ENCODE peak calls at places on chromosomes 11 and 22, in nine cellular contexts. Y is A549; O is CD8-positive, alpha-beta T cell; I is PC-9; T is right lobe of liver; L is neural progenitor cell; R is small intestine; C is ascending aorta; K is NT2/D1. X is an unnamed sample. For H3K9me3 and H3K4me1, the result is how much of the 10 kb centered on the place peaks cover.

GRCh38 chr11:32173435-32173834 is 82.6 kb downstream of the RCN1 start:
- DNase-seq in Y (peak), O (no peak), I (peak), T (peak), L (peak), R (peak), C (no peak), K (peak), X (no peak)

GRCh38 chr11:129861702-129862107 is 33.7 kb downstream of the NFRKB start:
- DNase-seq in Y (peak), O (no peak), I (peak), T (peak), L (peak), R (peak), C (no peak), K (peak), X (peak)

GRCh38 chr11:108228236-108228635 is 5.4 kb downstream of the ATM start:
- DNase-seq in Y (no peak), O (no peak), I (no peak), T (no peak), L (no peak), R (no peak), C (no peak), K (no peak), X (no peak)

GRCh38 chr22:50522208-50522805 is 3.1 kb downstream of the SCO2 start:
- DNase-seq in Y (no peak), O (no peak), I (no peak), T (no peak), L (no peak), R (no peak), C (no peak), K (no peak), X (no peak)

GRCh38 chr11:115552151-115552550 is 47.9 kb upstream of the CADM1 start:
- DNase-seq in Y (no peak), O (no peak), I (no peak), T (no peak), L (no peak), R (no peak), C (no peak), K (no peak), X (no peak)

GRCh38 chr22:44261164-44261860 is 51.4 kb downstream of the SHISAL1 start:
- DNase-seq in Y (no peak), O (no peak), I (no peak), T (no peak), L (no peak), R (no peak), C (no peak), K (no peak), X (no peak)

GRCh38 chr11:57203359-57203758 is 21.6 kb downstream of the LRRC55 start:
- DNase-seq in Y (no peak), O (no peak), I (no peak), T (peak), L (peak), R (peak), C (no peak), K (no peak), X (peak)

GRCh38 chr22:48089601-48090331 is 1327.3 kb downstream of the TBC1D22A start:
- DNase-seq in Y (peak), O (no peak), I (no peak), T (no peak), L (no peak), R (no peak), C (no peak), K (no peak), X (peak)

GRCh38 chr11:35126000-35126878 is 12.7 kb upstream of the CD44 start:
- DNase-seq in Y (no peak), O (no peak), I (no peak), T (no peak), L (no peak), R (no peak), C (no peak), K (no peak), X (no peak)

GRCh38 chr11:105466582-105467228 is 143.2 kb upstream of the GRIA4 start:
- DNase-seq in Y (no peak), O (no peak), I (peak), T (no peak), L (no peak), R (no peak), C (no peak), K (no peak), X (no peak)

GRCh38 chr11:36055356-36055755 is 111.5 kb downstream of the LDLRAD3 start:
- DNase-seq in Y (no peak), O (no peak), I (no peak), T (no peak), L (no peak), R (no peak), C (no peak), K (no peak), X (no peak)

GRCh38 chr11:102935514-102935913 is 20.0 kb downstream of the MMP13 start:
- DNase-seq in Y (no peak), O (no peak), I (no peak), T (no peak), L (no peak), R (no peak), C (no peak), K (no peak), X (no peak)

GRCh38 chr22:47022075-47022473 is 259.6 kb downstream of the TBC1D22A start:
- DNase-seq in Y (no peak), O (no peak), I (no peak), T (no peak), L (no peak), R (no peak), C (no peak), K (no peak), X (no peak)

GRCh38 chr11:30474151-30474954 is 111.8 kb downstream of the MPPED2 start:
- DNase-seq in Y (no peak), O (no peak), I (no peak), T (no peak), L (no peak), R (no peak), C (no peak), K (no peak), X (no peak)

GRCh38 chr11:78647986-78648875 is 73.6 kb upstream of the NARS2 start:
- DNase-seq in Y (no peak), O (no peak), I (no peak), T (no peak), L (no peak), R (no peak), C (no peak), K (no peak), X (no peak)

GRCh38 chr22:32985899-32986772 is 72.0 kb downstream of the SYN3 start:
- DNase-seq in Y (peak), O (no peak), I (peak), T (peak), L (peak), R (peak), C (no peak), K (peak), X (peak)

GRCh38 chr22:32476286-32476685 is 1.7 kb downstream of the FBXO7 start:
- DNase-seq in Y (no peak), O (no peak), I (no peak), T (no peak), L (no peak), R (peak), C (no peak), K (no peak), X (no peak)

GRCh38 chr22:19497245-19497644 is 17.5 kb downstream of the CDC45 start:
- DNase-seq in Y (no peak), O (no peak), I (no peak), T (no peak), L (no peak), R (no peak), C (no peak), K (no peak), X (no peak)

GRCh38 chr11:58493676-58494075 is 14.2 kb downstream of the OR5B21 start:
- DNase-seq in Y (no peak), O (no peak), I (no peak), T (no peak), L (no peak), R (no peak), C (no peak), K (no peak), X (no peak)

GRCh38 chr11:100719809-100720221 is 32.7 kb downstream of the ARHGAP42 start:
- DNase-seq in Y (peak), O (no peak), I (peak), T (peak), L (peak), R (peak), C (no peak), K (peak), X (peak)

GRCh38 chr11:129278586-129279319 is 86.6 kb upstream of the ARHGAP32 start:
- DNase-seq in Y (no peak), O (peak), I (peak), T (peak), L (peak), R (peak), C (no peak), K (no peak), X (no peak)

GRCh38 chr22:50303848-50304527 is 3.5 kb downstream of the PLXNB2 start:
- DNase-seq in Y (no peak), O (no peak), I (peak), T (peak), L (peak), R (peak), C (no peak), K (no peak), X (no peak)

GRCh38 chr11:27305751-27306150 is 57.3 kb downstream of the CCDC34 start:
- DNase-seq in Y (no peak), O (no peak), I (no peak), T (peak), L (no peak), R (no peak), C (no peak), K (no peak), X (no peak)

GRCh38 chr11:125166347-125166841 is 1.8 kb downstream of the PKNOX2 start:
- DNase-seq in Y (no peak), O (no peak), I (no peak), T (peak), L (peak), R (no peak), C (no peak), K (no peak), X (no peak)

GRCh38 chr11:113238721-113239120 is 75.7 kb upstream of the TTC12 start:
- DNase-seq in Y (no peak), O (no peak), I (no peak), T (no peak), L (no peak), R (no peak), C (no peak), K (no peak), X (no peak)

GRCh38 chr22:23570681-23571080 is 9.4 kb downstream of the IGLL1 start:
- DNase-seq in Y (no peak), O (no peak), I (no peak), T (no peak), L (no peak), R (no peak), C (no peak), K (no peak), X (no peak)

GRCh38 chr22:23233746-23234408 is 53.6 kb downstream of the BCR start:
- DNase-seq in Y (no peak), O (no peak), I (no peak), T (no peak), L (no peak), R (no peak), C (no peak), K (no peak), X (peak)

GRCh38 chr11:353315-353857 is 15.9 kb upstream of the B4GALNT4 start:
- DNase-seq in Y (no peak), O (no peak), I (no peak), T (peak), L (no peak), R (no peak), C (peak), K (no peak), X (peak)

GRCh38 chr11:123461164-123461563 is 31.1 kb downstream of the GRAMD1B start:
- DNase-seq in Y (no peak), O (no peak), I (no peak), T (no peak), L (no peak), R (no peak), C (peak), K (no peak), X (peak)

GRCh38 chr11:119373059-119373875 is 8.2 kb downstream of the USP2 start:
- DNase-seq in Y (no peak), O (no peak), I (no peak), T (no peak), L (no peak), R (no peak), C (no peak), K (no peak), X (no peak)

GRCh38 chr11:26073646-26074045 is 258.3 kb upstream of the ANO3 start:
- DNase-seq in Y (no peak), O (no peak), I (no peak), T (no peak), L (no peak), R (no peak), C (no peak), K (no peak), X (no peak)

GRCh38 chr22:19505735-19506126 is 18.5 kb downstream of the CLDN5 start:
- DNase-seq in Y (no peak), O (no peak), I (no peak), T (no peak), L (no peak), R (no peak), C (no peak), K (no peak), X (no peak)

DNA sequence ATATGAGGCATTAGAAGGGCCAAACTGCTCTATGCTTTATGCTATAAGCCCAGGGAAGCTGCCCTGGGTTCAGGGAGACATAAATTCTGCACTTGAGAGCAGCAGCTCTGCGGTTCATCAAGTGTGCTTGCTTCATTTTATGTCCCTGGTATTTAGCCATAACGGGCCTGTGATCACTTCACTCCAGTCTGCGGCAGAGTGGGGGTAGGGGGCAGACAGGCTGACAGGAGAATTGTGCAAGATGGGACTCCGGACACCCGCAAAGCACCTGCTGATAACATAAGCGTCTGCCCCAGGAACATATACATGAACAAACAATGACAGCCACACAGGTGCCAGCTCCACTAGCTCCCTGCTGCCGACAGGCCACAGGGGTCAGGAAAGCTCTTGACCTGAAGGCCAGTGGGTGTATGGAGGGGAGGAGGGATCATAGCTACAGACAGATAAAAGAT is 56.1 kb downstream of the SMCO4 start:
- DNase-seq in Y (no peak), O (no peak), I (no peak), T (peak), L (no peak), R (peak), C (no peak), K (no peak), X (no peak)
- H3K9me3 ChIP-seq in Y (under half), O (under half), I (under half), T (under half), L (under half), R (under half), C (under half), K (under half), X (under half)

DNA sequence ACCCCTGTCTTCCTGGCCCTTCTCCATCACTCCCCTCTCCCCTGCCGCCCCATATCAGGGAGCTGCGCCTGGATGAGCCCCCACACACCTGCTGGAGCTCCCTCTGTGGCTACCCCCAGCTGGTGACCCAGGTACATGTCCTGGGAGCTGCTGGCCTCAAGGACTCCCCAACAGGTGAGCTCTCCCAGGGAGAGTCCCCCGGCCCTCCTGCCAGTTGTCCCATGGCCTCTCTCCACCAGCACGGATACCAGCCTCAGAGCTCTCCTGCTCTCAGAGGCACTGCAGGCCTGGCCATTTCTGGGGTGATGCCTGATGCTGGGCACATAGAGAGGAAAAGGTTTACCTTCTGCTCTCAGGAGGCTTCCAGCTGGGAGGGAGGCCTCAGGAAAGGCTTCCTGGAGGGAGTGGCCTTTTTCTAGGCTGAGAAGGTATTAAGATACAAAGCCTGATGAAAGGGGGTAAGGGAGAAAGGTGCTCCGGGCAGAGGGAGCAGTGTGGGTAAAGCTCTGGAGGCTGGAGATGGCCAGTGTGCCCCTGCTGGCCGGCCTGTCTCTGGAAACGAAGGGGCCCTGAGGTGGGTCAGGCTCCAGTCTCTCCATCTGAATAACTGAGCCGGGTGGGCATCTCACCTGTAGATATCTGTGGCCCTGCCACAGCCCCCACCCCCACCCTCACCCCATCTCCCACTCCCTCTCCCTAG is 6.0 kb upstream of the MYO7A start:
- DNase-seq in Y (no peak), O (no peak), I (no peak), T (no peak), L (no peak), R (no peak), C (no peak), K (no peak), X (no peak)
- H3K4me1 ChIP-seq in Y (under half), O (under half), I (under half), T (under half), L (under half), R (under half), C (under half), K (under half), X (under half)

GRCh38 chr11:94885133-94885532 is 88.2 kb downstream of the CWC15 start:
- DNase-seq in Y (no peak), O (no peak), I (peak), T (no peak), L (no peak), R (no peak), C (no peak), K (no peak), X (no peak)
- H3K4me3 ChIP-seq in Y (no peak), O (no peak), I (no peak), T (no peak), L (no peak), R (no peak), C (no peak), K (no peak), X (no peak)

GRCh38 chr11:70036971-70037882 is 40.9 kb upstream of the ANO1 start:
- DNase-seq in Y (no peak), O (no peak), I (no peak), T (no peak), L (no peak), R (no peak), C (no peak), K (no peak), X (no peak)
- H3K9me3 ChIP-seq in Y (under half), O (under half), I (under half), T (under half), L (under half), R (under half), C (under half), K (under half), X (under half)

GRCh38 chr11:47127213-47127612 is 49.5 kb downstream of the ARFGAP2 start:
- DNase-seq in Y (no peak), O (no peak), I (no peak), T (no peak), L (no peak), R (peak), C (no peak), K (no peak), X (no peak)
- H3K4me1 ChIP-seq in Y (under half), O (under half), I (under half), T (under half), L (under half), R (under half), C (under half), K (under half), X (under half)

X was measured in tibial nerve.